ENCODE peak calls at places on chromosome 18, in six cellular contexts. Y is SHP77; S is type B pancreatic cell; O is posterior cingulate gyrus; J is CD4-positive, alpha-beta T cell; F is H54. P is an unnamed sample.

GRCh38 chr18:44128365-44128764 is 552.3 kb upstream of the SETBP1 start:
- DNase-seq in J (no peak), O (no peak), S (no peak), F (no peak), Y (no peak), P (no peak)

GRCh38 chr18:79577451-79578395 is 101.9 kb upstream of the CTDP1 start:
- DNase-seq in O (peak), F (no peak), S (peak), J (no peak), Y (no peak), P (no peak)

GRCh38 chr18:50424877-50425690 is 50.2 kb downstream of the SKA1 start:
- DNase-seq in J (no peak), O (no peak), F (no peak), Y (no peak), S (no peak), P (no peak)

GRCh38 chr18:33010149-33010548 is 237.3 kb upstream of the KLHL14 start:
- DNase-seq in S (no peak), O (no peak), J (no peak), F (no peak), Y (no peak), P (no peak)

GRCh38 chr18:54119524-54120019 is 104.9 kb downstream of the MBD2 start:
- DNase-seq in F (peak), S (no peak), Y (peak), O (no peak), J (no peak), P (peak)

GRCh38 chr18:48657446-48658120 is 118.8 kb downstream of the CTIF start:
- DNase-seq in J (no peak), S (no peak), Y (no peak), F (no peak), O (no peak), P (no peak)

GRCh38 chr18:48137354-48138208 is 207.1 kb upstream of the SMAD2 start:
- DNase-seq in F (no peak), J (no peak), Y (no peak), O (no peak), S (no peak), P (no peak)

GRCh38 chr18:46264255-46264654 is 160.1 kb downstream of the HAUS1 start:
- DNase-seq in J (no peak), S (no peak), O (no peak), Y (no peak), F (no peak), P (no peak)

GRCh38 chr18:60413944-60414547 is 41.5 kb upstream of the MC4R start:
- DNase-seq in Y (no peak), J (no peak), O (no peak), S (no peak), F (no peak), P (no peak)

GRCh38 chr18:51028201-51028805 is 1.7 kb upstream of the SMAD4 start:
- DNase-seq in S (no peak), F (no peak), J (no peak), Y (no peak), O (no peak), P (no peak)

P was measured in NCI-H774.